ENCODE peak calls at places on chromosomes 11 and 22, in ten cellular contexts. N is prostate gland, J is spleen, I is suprapubic skin, B is heart left ventricle, O is HCT116, S is sigmoid colon, G is H1, X is tibial nerve, Y is A549. Z is an unnamed sample.

GRCh38 chr22:19730662-19731360 is 7.5 kb downstream of the GP1BB start:
- DNase-seq in S (peak), N (peak), B (peak), G (peak), O (peak), Y (peak), J (peak), I (peak), X (peak), Z (no peak)

GRCh38 chr11:103433380-103433779 is 324.2 kb downstream of the DYNC2H1 start:
- DNase-seq in I (no peak), B (no peak), S (no peak), X (no peak), N (no peak), J (no peak), Y (peak), G (no peak), O (no peak), Z (no peak)

GRCh38 chr11:13126430-13126829 is 117.3 kb downstream of the RASSF10 start:
- DNase-seq in I (no peak), J (no peak), G (no peak), N (no peak), S (no peak), O (no peak), Y (peak), B (no peak), X (no peak), Z (no peak)

GRCh38 chr22:47094861-47095330 is 332.4 kb downstream of the TBC1D22A start:
- DNase-seq in G (no peak), I (no peak), X (no peak), Y (no peak), S (no peak), O (no peak), B (no peak), N (no peak), J (no peak), Z (no peak)

GRCh38 chr22:31343235-31344191 is 2.6 kb downstream of the PATZ1 start:
- DNase-seq in B (peak), I (no peak), X (no peak), N (peak), J (peak), S (no peak), G (peak), O (no peak), Y (no peak), Z (no peak)

GRCh38 chr11:118114266-118114665 is 27.5 kb upstream of the SMIM35 start:
- DNase-seq in G (no peak), S (no peak), O (no peak), I (no peak), X (no peak), N (no peak), B (no peak), J (no peak), Y (no peak), Z (no peak)

GRCh38 chr22:38657248-38657909 is 941 bp downstream of the CBY1 start:
- DNase-seq in J (peak), B (no peak), I (no peak), Y (no peak), S (no peak), N (no peak), X (no peak), O (no peak), G (peak), Z (no peak)

GRCh38 chr11:34044664-34045485 is 6.7 kb upstream of the CAPRIN1 start:
- DNase-seq in I (no peak), N (no peak), G (peak), S (no peak), J (no peak), X (no peak), O (peak), Y (peak), B (no peak), Z (no peak)

GRCh38 chr11:84580338-84580737 is 1046.8 kb downstream of the DLG2 start:
- DNase-seq in S (no peak), G (no peak), Y (no peak), I (no peak), J (no peak), B (no peak), X (no peak), O (no peak), N (no peak), Z (no peak)

GRCh38 chr11:66617148-66617814 is 851 bp downstream of the RBM14 start:
- DNase-seq in O (no peak), Y (no peak), S (peak), X (peak), I (peak), N (no peak), G (no peak), B (peak), J (peak), Z (no peak)

GRCh38 chr22:20530368-20531153 is 23.2 kb downstream of the MED15 start:
- DNase-seq in N (no peak), I (no peak), S (no peak), Y (peak), J (no peak), X (no peak), O (peak), B (no peak), G (no peak), Z (no peak)

GRCh38 chr22:31039393-31039792 is 41.7 kb upstream of the SMTN start:
- DNase-seq in S (peak), G (no peak), Y (no peak), X (peak), J (no peak), B (peak), N (no peak), O (no peak), I (no peak), Z (no peak)

GRCh38 chr22:44848296-44848741 is 95.9 kb downstream of the ARHGAP8 start:
- DNase-seq in G (no peak), J (no peak), I (no peak), Y (no peak), B (no peak), S (no peak), X (no peak), O (no peak), N (no peak), Z (no peak)

GRCh38 chr11:115926601-115927000 is 422.4 kb upstream of the CADM1 start:
- DNase-seq in X (no peak), N (no peak), O (no peak), I (no peak), S (no peak), B (no peak), J (no peak), Y (no peak), G (no peak), Z (no peak)

GRCh38 chr11:124194696-124195418 is 11.7 kb downstream of the OR10D3 start:
- DNase-seq in B (no peak), Y (peak), I (no peak), N (no peak), J (no peak), X (no peak), S (no peak), G (peak), O (peak), Z (no peak)

GRCh38 chr11:106311531-106312230 is 234.2 kb downstream of the AASDHPPT start:
- DNase-seq in S (no peak), B (no peak), Y (no peak), O (no peak), G (no peak), I (no peak), N (no peak), X (no peak), J (no peak), Z (no peak)

GRCh38 chr11:103494491-103494890 is 385.3 kb downstream of the DYNC2H1 start:
- DNase-seq in G (no peak), N (no peak), S (no peak), X (no peak), O (no peak), J (no peak), B (no peak), I (no peak), Y (no peak), Z (no peak)

GRCh38 chr22:35257002-35257320 is 332 bp upstream of the HMGXB4 start:
- DNase-seq in B (no peak), G (no peak), N (no peak), X (no peak), Y (no peak), I (no peak), S (no peak), O (no peak), J (no peak), Z (no peak)

GRCh38 chr11:29161216-29161615 is 855.6 kb downstream of the KCNA4 start:
- DNase-seq in Y (no peak), I (no peak), O (no peak), N (no peak), B (no peak), S (no peak), J (no peak), G (no peak), X (no peak), Z (no peak)

GRCh38 chr11:29162490-29162889 is 854.3 kb downstream of the KCNA4 start:
- DNase-seq in B (no peak), I (no peak), Y (no peak), X (no peak), J (no peak), N (no peak), O (no peak), S (no peak), G (no peak), Z (no peak)

GRCh38 chr11:29159552-29160465 is 857.0 kb downstream of the KCNA4 start:
- DNase-seq in B (no peak), J (no peak), N (peak), S (no peak), X (no peak), Y (peak), G (peak), O (peak), I (no peak), Z (no peak)
- TF ChIP-seq POLR2A in B (no peak), J (no peak), N (no peak), S (no peak), X (no peak), Y (no peak), G (peak), O (peak), I (no peak), Z (no peak)

GRCh38 chr11:26225643-26226042 is 106.3 kb upstream of the ANO3 start:
- DNase-seq in N (no peak), Y (no peak), I (no peak), B (no peak), X (no peak), O (no peak), S (no peak), G (no peak), J (no peak), Z (no peak)
- H3K27ac ChIP-seq in N (no peak), Y (no peak), I (no peak), B (no peak), X (no peak), O (no peak), S (no peak), G (no peak), J (no peak), Z (no peak)

GRCh38 chr11:2942872-2943710 is 13.9 kb upstream of the PHLDA2 start:
- DNase-seq in Y (no peak), G (no peak), N (no peak), I (no peak), B (no peak), X (no peak), O (no peak), J (no peak), S (no peak), Z (no peak)

GRCh38 chr11:2943711-2944118 is 14.5 kb upstream of the PHLDA2 start:
- DNase-seq in N (no peak), O (no peak), Y (no peak), S (no peak), X (no peak), J (peak), I (no peak), B (no peak), G (no peak), Z (no peak)

GRCh38 chr11:2944530-2944929 is 15.3 kb upstream of the PHLDA2 start:
- DNase-seq in Y (no peak), X (no peak), G (no peak), S (no peak), J (peak), O (no peak), I (no peak), N (no peak), B (no peak), Z (no peak)

GRCh38 chr11:2945757-2946287 is 16.6 kb upstream of the PHLDA2 start:
- DNase-seq in S (no peak), X (no peak), I (no peak), G (no peak), J (no peak), Y (no peak), N (no peak), B (no peak), O (no peak), Z (no peak)

DNA sequence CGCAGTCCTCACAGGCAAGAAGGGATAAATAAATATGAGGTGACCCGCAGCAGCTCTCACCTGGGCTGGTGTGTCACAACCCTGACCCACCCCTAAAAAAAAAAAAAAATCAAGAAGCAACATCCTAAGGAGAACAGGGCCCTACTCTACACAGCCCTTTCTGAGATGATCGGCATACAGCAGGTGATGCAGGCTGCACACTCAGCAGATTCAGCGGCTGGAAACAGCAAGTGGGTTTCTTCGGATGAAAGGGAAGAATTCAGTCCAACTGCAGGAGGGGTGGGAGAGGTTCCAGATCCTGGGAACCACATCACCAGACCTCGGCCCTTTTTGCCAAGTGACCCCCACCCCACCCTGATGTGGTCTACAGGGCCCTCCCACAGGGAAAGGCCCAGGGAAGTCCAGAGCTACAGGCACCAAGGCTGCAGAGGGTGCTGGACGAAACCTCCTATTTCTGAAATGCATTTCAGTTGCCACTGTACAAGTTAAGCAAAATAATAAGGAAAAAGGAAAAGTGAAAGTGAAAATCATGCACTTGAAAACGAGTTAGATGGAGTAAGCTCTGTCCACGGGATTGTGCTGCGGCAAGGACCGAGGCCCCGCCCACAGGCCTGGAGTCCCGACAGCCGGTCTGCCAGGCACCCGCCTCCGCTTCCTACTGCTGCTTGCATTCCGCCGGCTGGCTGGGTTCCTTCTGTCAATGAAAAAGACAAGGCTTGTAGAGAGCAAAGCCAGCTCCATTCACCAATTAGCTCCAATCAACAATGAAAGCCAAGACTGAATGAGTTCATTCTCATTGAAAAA is 15.9 kb upstream of the PHLDA2 start:
- DNase-seq in Y (no peak), S (peak), I (peak), O (no peak), G (peak), N (peak), X (peak), J (peak), B (peak), Z (no peak)
- TF ChIP-seq POLR2A in Y (no peak), S (no peak), I (no peak), O (no peak), G (no peak), N (no peak), X (no peak), J (no peak), B (no peak), Z (no peak)

GRCh38 chr11:22341582-22341919 is 3.4 kb downstream of the SLC17A6 start:
- DNase-seq in I (no peak), O (no peak), Y (no peak), N (no peak), S (no peak), B (no peak), J (no peak), X (no peak), G (peak), Z (no peak)
- H3K27ac ChIP-seq in I (no peak), O (no peak), Y (no peak), N (no peak), S (no peak), B (no peak), J (no peak), X (no peak), G (no peak), Z (no peak)

GRCh38 chr11:122100222-122101080 is 15.6 kb downstream of the BLID start:
- DNase-seq in I (peak), O (no peak), G (peak), X (peak), Y (no peak), N (peak), S (peak), B (peak), J (no peak), Z (no peak)
- TF ChIP-seq POLR2A in I (no peak), O (no peak), G (no peak), X (peak), Y (no peak), N (no peak), S (no peak), B (no peak), J (no peak), Z (no peak)

GRCh38 chr11:119680899-119681370 is 48.1 kb downstream of the NECTIN1 start:
- DNase-seq in X (no peak), O (no peak), Y (no peak), B (peak), G (no peak), S (no peak), N (peak), I (no peak), J (no peak), Z (no peak)
- H3K27ac ChIP-seq in X (no peak), O (no peak), Y (no peak), B (no peak), G (no peak), S (no peak), N (peak), I (peak), J (no peak), Z (peak)